ENCODE peak calls at places on chromosomes 7 and 10, in four cellular contexts. Z, H, S and M are unnamed samples.

GRCh38 chr10:27285093-27285492 is 44.5 kb upstream of the ACBD5 start:
- DNase-seq in Z (peak), H (no peak), S (no peak), M (no peak)

GRCh38 chr7:78039791-78040776 is 241.5 kb downstream of the PHTF2 start:
- DNase-seq in Z (peak), S (peak), H (no peak), M (no peak)

GRCh38 chr10:119225288-119225687 is 17.9 kb downstream of the GRK5 start:
- DNase-seq in H (no peak), Z (no peak), S (no peak), M (no peak)

GRCh38 chr7:32474008-32474407 is 16.2 kb downstream of the LSM5 start:
- DNase-seq in Z (no peak), S (no peak), H (no peak), M (no peak)

GRCh38 chr10:112666070-112666469 is 219.1 kb downstream of the VTI1A start:
- DNase-seq in S (no peak), Z (no peak), H (no peak), M (no peak)

GRCh38 chr7:4014649-4015048 is 667.4 kb upstream of the FOXK1 start:
- DNase-seq in H (no peak), S (no peak), Z (no peak), M (no peak)

GRCh38 chr7:38702002-38702535 is 70.9 kb upstream of the AMPH start:
- DNase-seq in H (no peak), Z (peak), S (no peak), M (peak)

GRCh38 chr10:132883391-132883881 is 58.9 kb downstream of the CFAP46 start:
- DNase-seq in Z (no peak), H (no peak), S (no peak), M (no peak)

GRCh38 chr7:8057566-8057965 is 89.0 kb downstream of the GLCCI1 start:
- DNase-seq in Z (no peak), S (no peak), H (no peak), M (no peak)

GRCh38 chr7:41507686-41508268 is 195.1 kb downstream of the INHBA start:
- DNase-seq in H (no peak), S (no peak), Z (no peak), M (no peak)

GRCh38 chr10:77857272-77857671 is 69.3 kb downstream of the DLG5 start:
- DNase-seq in H (peak), S (no peak), Z (no peak), M (no peak)

GRCh38 chr7:2698581-2699288 is 10.7 kb downstream of the AMZ1 start:
- DNase-seq in Z (peak), H (no peak), S (no peak), M (no peak)
- H3K27ac ChIP-seq in Z (no peak), H (no peak), S (no peak), M (no peak)

GRCh38 chr10:35874326-35875070 is 232.4 kb upstream of the FZD8 start:
- DNase-seq in Z (no peak), S (no peak), H (no peak), M (no peak)
- H3K27ac ChIP-seq in Z (no peak), S (no peak), H (no peak), M (no peak)

GRCh38 chr7:150408393-150409299 is 29.5 kb downstream of the ZNF775 start:
- DNase-seq in H (no peak), S (no peak), Z (no peak), M (no peak)

GRCh38 chr7:150406565-150407421 is 27.7 kb downstream of the ZNF775 start:
- DNase-seq in H (no peak), Z (peak), S (peak), M (no peak)

GRCh38 chr7:150409300-150410030 is 30.3 kb downstream of the ZNF775 start:
- DNase-seq in S (no peak), H (no peak), Z (no peak), M (no peak)

GRCh38 chr7:150406311-150406564 is 27.1 kb downstream of the ZNF775 start:
- DNase-seq in Z (no peak), H (no peak), S (no peak), M (no peak)

DNA sequence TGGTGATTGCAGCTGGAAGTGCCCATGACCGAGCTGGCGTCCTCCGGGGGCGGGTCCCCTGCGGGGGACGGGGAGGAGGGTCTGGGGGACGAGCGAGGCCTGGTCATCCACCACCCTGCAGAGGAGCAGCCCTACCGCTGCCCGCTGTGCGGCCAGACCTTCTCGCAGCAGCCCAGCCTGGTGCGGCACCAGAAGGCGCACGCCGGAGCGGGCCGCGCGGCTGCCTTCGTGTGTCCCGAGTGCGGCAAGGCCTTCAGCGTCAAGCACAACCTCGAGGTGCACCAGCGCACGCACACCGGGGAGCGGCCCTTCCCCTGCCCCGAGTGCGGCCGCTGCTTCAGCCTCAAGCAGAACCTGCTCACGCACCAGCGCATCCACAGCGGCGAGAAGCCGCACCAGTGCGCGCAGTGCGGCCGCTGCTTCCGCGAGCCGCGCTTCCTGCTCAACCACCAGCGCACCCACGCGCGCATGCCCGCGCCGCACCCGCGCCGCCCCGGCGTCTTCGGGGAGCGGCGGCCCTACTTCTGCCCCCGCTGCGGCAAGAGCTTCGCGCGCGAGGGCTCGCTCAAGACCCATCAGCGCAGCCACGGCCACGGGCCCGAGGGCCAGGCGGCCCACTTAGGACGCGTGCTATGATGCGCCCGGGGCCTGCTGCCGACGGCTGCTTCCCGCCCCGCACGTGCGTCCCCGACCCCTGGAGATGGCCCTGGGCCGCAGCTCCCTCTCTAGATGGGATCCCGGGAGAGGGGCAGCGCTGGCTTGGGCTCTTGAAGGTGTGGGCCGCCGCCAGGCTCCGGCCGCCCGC is 28.7 kb downstream of the ZNF775 start:
- DNase-seq in H (no peak), S (no peak), Z (no peak), M (no peak)
- H3K27ac ChIP-seq in H (no peak), S (peak), Z (no peak), M (no peak)

DNA sequence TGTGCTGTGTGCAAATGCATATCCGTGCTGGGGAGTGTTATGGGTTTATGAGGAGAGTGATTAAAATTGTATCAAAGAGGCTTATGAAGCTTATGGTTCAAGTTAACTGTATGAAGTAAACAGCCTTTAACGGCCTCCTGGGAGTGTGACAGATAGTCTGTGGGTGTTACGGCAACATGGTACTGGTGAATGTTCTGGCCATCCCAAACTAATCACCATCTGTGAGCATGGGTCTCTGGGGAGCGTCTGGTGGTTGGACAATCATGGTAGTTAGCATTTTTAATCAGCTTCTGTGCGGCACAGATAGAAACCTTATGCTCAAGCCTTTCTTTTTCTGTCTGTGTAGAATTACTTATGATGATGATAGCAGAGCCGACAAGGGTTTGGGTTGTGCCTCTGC is 601.8 kb upstream of the GALNT17 start:
- DNase-seq in S (no peak), H (no peak), Z (no peak), M (no peak)
- H3K27ac ChIP-seq in S (no peak), H (no peak), Z (no peak), M (no peak)

GRCh38 chr7:1888425-1888824 is 218.3 kb downstream of the ELFN1 start:
- DNase-seq in H (no peak), Z (no peak), S (no peak), M (no peak)

GRCh38 chr7:1889556-1890181 is 219.6 kb downstream of the ELFN1 start:
- DNase-seq in Z (no peak), S (no peak), H (no peak), M (no peak)

GRCh38 chr7:1892011-1892965 is 222.2 kb downstream of the ELFN1 start:
- DNase-seq in S (no peak), Z (no peak), H (no peak), M (no peak)

GRCh38 chr7:1889091-1889490 is 219.0 kb downstream of the ELFN1 start:
- DNase-seq in H (no peak), S (no peak), Z (no peak), M (no peak)

DNA sequence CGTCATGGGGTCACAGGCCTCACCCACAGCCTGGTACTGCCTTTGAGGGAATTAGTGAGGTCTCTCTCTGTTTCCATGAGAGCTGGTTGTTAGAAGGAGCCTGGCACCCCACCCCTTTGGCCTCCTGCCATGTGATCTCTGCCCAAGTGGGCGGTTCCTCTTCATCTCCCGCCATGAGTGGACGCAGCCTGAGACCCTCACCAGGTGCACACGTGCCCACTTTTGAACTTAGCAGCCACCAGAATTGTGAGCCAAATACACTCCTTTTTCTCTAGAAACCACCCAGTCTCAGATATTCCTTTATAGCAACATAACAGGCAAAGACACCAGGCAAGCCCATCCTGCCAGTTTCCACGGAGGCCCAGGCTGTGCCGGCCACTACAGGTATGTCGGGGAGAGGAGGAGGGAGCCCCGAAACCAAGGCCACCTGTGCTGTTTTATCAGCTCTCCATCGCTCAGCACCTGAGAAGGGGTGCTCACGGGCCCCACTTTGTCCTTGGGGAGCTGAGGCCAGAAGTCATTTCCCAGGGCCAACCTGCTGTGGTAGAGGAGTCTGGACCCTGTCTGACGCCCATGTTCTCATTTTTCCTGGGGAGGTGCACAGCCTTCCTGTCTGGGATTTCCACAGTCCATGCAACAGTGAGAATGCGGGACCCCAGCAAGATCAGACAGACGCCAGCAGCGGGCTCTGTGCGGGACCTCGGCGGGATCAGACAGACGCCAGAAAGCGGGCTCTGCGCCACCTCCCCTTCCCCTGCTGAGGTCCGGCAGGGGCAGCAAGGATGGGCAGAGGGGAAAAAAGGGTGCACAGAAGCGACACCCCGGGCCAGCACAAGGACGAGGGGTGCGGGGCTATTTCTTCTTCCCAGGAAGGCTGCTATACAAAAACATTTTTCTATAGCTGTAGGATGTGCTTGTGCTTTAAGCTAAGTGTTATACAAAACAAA is 220.5 kb downstream of the ELFN1 start:
- DNase-seq in S (no peak), H (no peak), Z (no peak), M (no peak)
- H3K27ac ChIP-seq in S (no peak), H (no peak), Z (no peak), M (no peak)